ENCODE peak calls at places on chromosomes 6 and 20, in five cellular contexts. D is GM23338, V is PC-3, B is PC-9, S is neural progenitor cell. F is an unnamed sample.

GRCh38 chr20:56624786-56625681 is 4.1 kb upstream of the TFAP2C start:
- DNase-seq in D (peak; percentile 89), B (no peak), S (peak; percentile 55), V (no peak), F (no peak)

GRCh38 chr6:48835421-48835958 is 627.6 kb downstream of the MMUT start:
- DNase-seq in D (no peak), S (no peak), B (peak; percentile 13), V (peak; percentile 10), F (no peak)

GRCh38 chr6:110537208-110538123 is 61.1 kb upstream of the SLC22A16 start:
- DNase-seq in S (no peak), B (peak; percentile 47), D (no peak), V (peak; percentile 93), F (no peak)

GRCh38 chr6:30327232-30327746 is 562 bp downstream of the TRIM39 start:
- DNase-seq in D (no peak), B (no peak), S (no peak), V (no peak), F (no peak)

GRCh38 chr6:138970856-138971425 is 17.1 kb downstream of the REPS1 start:
- DNase-seq in B (no peak), D (no peak), V (peak; percentile 81), S (no peak), F (no peak)

GRCh38 chr20:53678315-53678989 is 84.8 kb upstream of the ZNF217 start:
- DNase-seq in B (no peak), D (no peak), S (no peak), V (no peak), F (no peak)

GRCh38 chr20:38139919-38140753 is 24.9 kb downstream of the TGM2 start:
- DNase-seq in S (no peak), B (no peak), V (no peak), D (no peak), F (no peak)

GRCh38 chr6:121759370-121759769 is 323.9 kb downstream of the GJA1 start:
- DNase-seq in D (no peak), S (no peak), B (no peak), V (no peak), F (no peak)

GRCh38 chr6:169782966-169783760 is 31.7 kb downstream of the ERMARD start:
- DNase-seq in D (no peak), V (no peak), S (no peak), B (no peak), F (no peak)

GRCh38 chr6:166495487-166496314 is 90.8 kb downstream of the RAMACL start:
- DNase-seq in B (no peak), V (no peak), D (no peak), S (no peak), F (no peak)

GRCh38 chr6:85458782-85459181 is 8.9 kb downstream of the NT5E start:
- DNase-seq in D (peak; percentile 41), B (no peak), S (no peak), V (peak; percentile 58), F (no peak)

GRCh38 chr20:11216451-11217314 is 542.9 kb upstream of the JAG1 start:
- DNase-seq in D (no peak), B (no peak), V (no peak), S (no peak), F (no peak)

GRCh38 chr6:19465240-19465639 is 371.9 kb upstream of the ID4 start:
- DNase-seq in S (no peak), V (peak; percentile 82), D (no peak), B (no peak), F (no peak)

GRCh38 chr20:17995967-17996819 is 27.4 kb downstream of the MGME1 start:
- DNase-seq in V (peak; percentile 88), S (peak; percentile 55), D (peak; percentile 74), B (peak; percentile 41), F (peak; percentile 62)

GRCh38 chr20:13638496-13639477 is at the start of gene TASP1:
- DNase-seq in B (peak; percentile 99), D (peak; percentile 99), S (peak; percentile 96), V (peak; percentile 99), F (peak; percentile 99)

GRCh38 chr6:14721103-14721758 is 524.6 kb upstream of the JARID2 start:
- DNase-seq in V (no peak), S (no peak), D (no peak), B (no peak), F (no peak)

GRCh38 chr6:6614965-6615304 is 26.4 kb downstream of the LY86 start:
- DNase-seq in D (no peak), S (no peak), B (no peak), V (no peak), F (no peak)

GRCh38 chr20:18731940-18732339 is 81.6 kb upstream of the SCP2D1 start:
- DNase-seq in S (no peak), D (no peak), V (no peak), B (no peak), F (no peak)

GRCh38 chr6:28081486-28081751 is 1.1 kb downstream of the ZNF165 start:
- DNase-seq in D (no peak), B (no peak), S (no peak), V (no peak), F (no peak)

GRCh38 chr20:6767166-6767535 is 335 bp upstream of the BMP2 start:
- DNase-seq in V (no peak), B (no peak), S (no peak), D (peak; percentile 51), F (no peak)

GRCh38 chr20:6768228-6769185 is 1.0 kb downstream of the BMP2 start:
- DNase-seq in V (no peak), D (peak; percentile 46), B (no peak), S (peak; percentile 51), F (no peak)

GRCh38 chr20:6767536-6768227 is at the start of gene BMP2:
- DNase-seq in B (no peak), V (peak; percentile 28), S (peak; percentile 87), D (peak; percentile 61), F (peak; percentile 70)

GRCh38 chr20:6766433-6766832 is 1.1 kb upstream of the BMP2 start:
- DNase-seq in B (no peak), D (no peak), S (peak; percentile 18), V (no peak), F (no peak)

GRCh38 chr20:6769953-6770831 is 2.7 kb downstream of the BMP2 start:
- DNase-seq in B (no peak), S (peak; percentile 64), V (no peak), D (peak; percentile 63), F (no peak)
- H2AFZ ChIP-seq in B (no peak overlapping the region), S (peak overlapping the region; percentile 77), V (no peak overlapping the region), D (peak overlapping the region; percentile 97), F (no peak overlapping the region)

GRCh38 chr6:10535198-10535597 is 14.0 kb downstream of the GCNT2 start:
- DNase-seq in D (no peak), B (no peak), V (no peak), S (no peak), F (no peak)
- H3F3A ChIP-seq in D (peaks cover 7% of the 10 kb centered on the region), B (no peaks in the 10 kb centered on the region), V (no peaks in the 10 kb centered on the region), S (peaks cover 16% of the 10 kb centered on the region), F (no peaks in the 10 kb centered on the region)

DNA sequence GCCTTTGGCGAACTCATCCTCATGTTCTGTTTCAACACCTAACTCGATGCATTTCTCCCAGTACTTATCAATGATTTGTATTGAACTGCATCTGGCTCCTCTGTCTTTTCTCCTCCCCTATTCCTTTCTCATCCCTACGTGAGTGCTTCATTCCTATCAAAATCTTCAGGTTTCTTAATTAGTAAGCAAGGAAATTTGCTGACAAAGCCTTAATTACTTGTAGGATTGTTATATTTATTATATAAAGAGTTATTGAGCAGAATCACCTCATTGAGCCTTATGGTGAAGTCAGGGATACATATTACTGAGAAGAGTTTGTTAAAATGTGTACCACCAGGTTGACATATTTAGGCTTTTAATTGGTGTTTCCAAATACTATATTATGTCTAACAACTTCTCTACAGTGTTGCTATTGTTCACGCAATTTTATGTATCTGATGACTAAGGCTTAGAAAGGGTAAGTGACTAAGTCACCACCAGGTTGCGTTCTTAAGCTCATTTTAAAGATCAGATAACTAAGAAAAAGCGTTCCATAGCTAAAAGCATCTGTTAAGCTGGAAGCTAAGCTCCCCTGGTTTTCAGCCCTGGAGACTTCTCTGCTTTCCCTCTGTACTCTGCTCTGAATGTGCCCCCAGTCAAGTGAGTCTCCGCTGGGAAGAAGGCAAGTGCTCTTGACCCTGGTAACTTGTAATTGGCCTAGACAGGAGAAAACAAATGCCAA is 18.9 kb downstream of the SCGN start:
- DNase-seq in D (peak; percentile 28), B (no peak), V (peak; percentile 72), S (no peak), F (no peak)
- H2AFZ ChIP-seq in D (no peak overlapping the region), B (no peak overlapping the region), V (no peak overlapping the region), S (no peak overlapping the region), F (no peak overlapping the region)

DNA sequence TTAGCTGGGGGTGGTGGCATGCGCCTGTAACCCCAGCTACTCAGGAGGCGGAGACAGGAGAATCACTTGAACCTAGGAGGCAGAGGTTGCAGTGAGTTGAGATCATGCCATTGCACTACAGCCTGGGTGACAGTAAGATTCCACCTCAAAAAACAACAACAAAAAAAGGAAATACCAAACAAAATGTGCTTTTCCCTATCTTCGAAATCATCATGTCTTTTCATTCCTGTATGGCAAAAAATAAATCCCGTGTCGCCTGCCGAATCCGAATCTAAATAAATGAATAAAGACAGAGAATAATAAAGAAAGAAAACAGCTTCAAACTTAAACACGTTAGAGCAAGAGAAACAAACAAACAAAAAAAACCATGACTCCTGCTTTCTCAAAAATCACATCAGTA is 11.8 kb downstream of the B4GALT5 start:
- DNase-seq in S (no peak), D (no peak), B (no peak), V (no peak), F (no peak)
- H3F3A ChIP-seq in S (peaks cover 13% of the 10 kb centered on the region), D (no peaks in the 10 kb centered on the region), B (peaks cover 89% of the 10 kb centered on the region), V (no peaks in the 10 kb centered on the region), F (peaks cover 3% of the 10 kb centered on the region)

F was measured in MM.1S.